ENCODE peak calls at places on chromosomes 4 and X, in five cellular contexts. O is heart left ventricle, I is PC-3, G is body of pancreas, H is BE2C. N is an unnamed sample. For H3K4me1, the result is how much of the 10 kb centered on the place peaks cover.

GRCh38 chr4:13461511-13461910 is 22.6 kb downstream of the RAB28 start:
- DNase-seq in G (no peak), H (no peak), I (no peak), O (no peak), N (no peak)

GRCh38 chrX:63754860-63755579 is 30.0 kb downstream of the ARHGEF9 start:
- DNase-seq in H (peak), I (peak), G (peak), O (peak), N (peak)

GRCh38 chr4:11418610-11419009 is 10.1 kb downstream of the HS3ST1 start:
- DNase-seq in G (no peak), I (peak), O (no peak), H (no peak), N (no peak)

GRCh38 chr4:183876268-183876934 is 28.7 kb upstream of the STOX2 start:
- DNase-seq in I (peak), O (peak), G (peak), H (peak), N (no peak)

GRCh38 chr4:47050986-47051725 is 19.8 kb downstream of the GABRB1 start:
- DNase-seq in I (no peak), H (no peak), O (no peak), G (no peak), N (no peak)

GRCh38 chr4:70908993-70909556 is 6.9 kb downstream of the MOB1B start:
- DNase-seq in H (no peak), O (no peak), I (no peak), G (no peak), N (no peak)

GRCh38 chrX:37871626-37872302 is 24.4 kb upstream of the DYNLT3 start:
- DNase-seq in H (no peak), O (peak), I (peak), G (peak), N (no peak)

GRCh38 chr4:157700898-157701694 is 471.7 kb downstream of the GASK1B start:
- DNase-seq in O (no peak), H (peak), I (no peak), G (no peak), N (no peak)

GRCh38 chrX:80747832-80748231 is 61.8 kb downstream of the BRWD3 start:
- DNase-seq in H (no peak), I (no peak), G (no peak), O (no peak), N (no peak)

GRCh38 chr4:147799986-147800555 is 68.2 kb downstream of the ARHGAP10 start:
- DNase-seq in I (no peak), H (no peak), O (no peak), G (no peak), N (no peak)

GRCh38 chr4:122921971-122922876 is at the start of gene NUDT6:
- DNase-seq in G (peak), O (peak), H (peak), I (peak), N (peak)

GRCh38 chrX:109519001-109519400 is 17.6 kb upstream of the NXT2 start:
- DNase-seq in H (no peak), O (no peak), G (no peak), I (no peak), N (no peak)

GRCh38 chrX:85988353-85988752 is 59.0 kb downstream of the CHM start:
- DNase-seq in O (no peak), I (no peak), H (no peak), G (no peak), N (no peak)

GRCh38 chrX:13340182-13340791 is 20.4 kb upstream of the ATXN3L start:
- DNase-seq in H (no peak), G (no peak), I (no peak), O (no peak), N (no peak)

GRCh38 chrX:136623400-136623799 is 24.6 kb upstream of the CD40LG start:
- DNase-seq in H (no peak), O (no peak), I (no peak), G (no peak), N (no peak)

GRCh38 chrX:48471504-48471903 is 1.4 kb upstream of the SLC38A5 start:
- DNase-seq in H (no peak), O (no peak), I (no peak), G (no peak), N (no peak)

GRCh38 chrX:106484233-106484632 is 127.5 kb upstream of the RADX start:
- DNase-seq in H (no peak), O (no peak), I (no peak), G (no peak), N (no peak)

GRCh38 chrX:144648788-144649187 is 598.5 kb upstream of the SPANXN1 start:
- DNase-seq in H (no peak), G (no peak), O (no peak), I (no peak), N (no peak)

GRCh38 chrX:40299028-40299479 is 201.3 kb upstream of the BCOR start:
- DNase-seq in I (no peak), H (no peak), O (no peak), G (no peak), N (peak)

GRCh38 chrX:80334583-80334982 is 85.7 kb upstream of the TENT5D start:
- DNase-seq in I (no peak), H (no peak), O (no peak), G (no peak), N (no peak)

GRCh38 chrX:11665144-11666040 is at the start of gene ARHGAP6:
- DNase-seq in I (peak), O (peak), H (no peak), G (peak), N (no peak)

GRCh38 chr4:242121-242848 is 63.0 kb downstream of the ZNF732 start:
- DNase-seq in G (peak), H (peak), O (peak), I (peak), N (peak)

GRCh38 chr4:139919513-139919912 is 234.5 kb downstream of the MAML3 start:
- DNase-seq in G (peak), O (peak), I (no peak), H (no peak), N (no peak)

GRCh38 chrX:107730298-107730655 is 45.3 kb downstream of the TSC22D3 start:
- DNase-seq in H (no peak), O (no peak), I (no peak), G (no peak), N (no peak)

GRCh38 chr4:73250642-73251041 is 8.0 kb downstream of the ANKRD17 start:
- DNase-seq in O (no peak), G (no peak), H (no peak), I (no peak), N (no peak)

GRCh38 chr4:94532016-94532789 is 80.5 kb downstream of the PDLIM5 start:
- DNase-seq in O (no peak), H (no peak), I (peak), G (no peak), N (no peak)
- H3K4me1 ChIP-seq in O (under half), H (under half), I (under half), G (half or more), N (half or more)

GRCh38 chrX:154328646-154329045 is 33.1 kb downstream of the TKTL1 start:
- DNase-seq in H (no peak), I (no peak), G (no peak), O (no peak), N (no peak)
- H3K4me1 ChIP-seq in H (under half), I (under half), G (under half), O (under half), N (under half)

GRCh38 chr4:151202381-151202780 is 74.6 kb upstream of the PRSS48 start:
- DNase-seq in H (no peak), I (no peak), O (no peak), G (no peak), N (no peak)
- H3K4me1 ChIP-seq in H (under half), I (under half), O (under half), G (under half), N (under half)

GRCh38 chrX:19791562-19791961 is 95.8 kb downstream of the SH3KBP1 start:
- DNase-seq in O (no peak), I (no peak), G (no peak), H (no peak), N (no peak)

GRCh38 chrX:19794690-19795089 is 92.7 kb downstream of the SH3KBP1 start:
- DNase-seq in G (no peak), O (no peak), H (no peak), I (peak), N (no peak)

GRCh38 chrX:19795289-19795688 is 92.1 kb downstream of the SH3KBP1 start:
- DNase-seq in G (no peak), O (no peak), I (no peak), H (no peak), N (no peak)

GRCh38 chrX:19792412-19792811 is 95.0 kb downstream of the SH3KBP1 start:
- DNase-seq in G (no peak), I (no peak), O (no peak), H (no peak), N (no peak)

DNA sequence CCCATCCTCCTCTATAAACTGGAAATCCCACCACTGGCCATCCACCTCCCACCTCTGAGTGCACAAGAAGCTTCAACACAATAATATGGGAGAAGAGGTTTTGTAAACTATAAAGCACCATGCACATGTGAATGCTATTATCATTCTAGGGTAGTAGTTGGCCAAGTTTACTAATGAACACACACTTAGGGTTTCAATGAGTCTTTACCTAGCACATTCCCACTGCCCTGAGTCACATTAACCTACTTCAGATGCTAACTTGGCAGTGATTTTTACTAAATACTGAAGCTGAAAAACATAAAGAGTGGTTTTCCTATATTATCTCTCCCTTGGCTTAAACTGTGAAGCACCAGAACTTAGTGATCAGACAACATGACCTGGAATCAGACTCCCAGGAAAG is 93.9 kb downstream of the SH3KBP1 start:
- DNase-seq in G (no peak), H (no peak), O (no peak), I (no peak), N (no peak)
- H3K4me1 ChIP-seq in G (under half), H (under half), O (under half), I (under half), N (under half)

GRCh38 chr4:16196482-16197393 is 29.5 kb downstream of the TAPT1 start:
- DNase-seq in I (peak), G (no peak), H (no peak), O (no peak), N (no peak)

GRCh38 chr4:16195209-16195608 is 31.1 kb downstream of the TAPT1 start:
- DNase-seq in O (no peak), I (no peak), H (no peak), G (no peak), N (no peak)

GRCh38 chr4:16199132-16199531 is 27.1 kb downstream of the TAPT1 start:
- DNase-seq in G (no peak), I (peak), H (no peak), O (no peak), N (no peak)

GRCh38 chr4:16198271-16198670 is 28.0 kb downstream of the TAPT1 start:
- DNase-seq in O (no peak), G (no peak), H (no peak), I (no peak), N (no peak)

DNA sequence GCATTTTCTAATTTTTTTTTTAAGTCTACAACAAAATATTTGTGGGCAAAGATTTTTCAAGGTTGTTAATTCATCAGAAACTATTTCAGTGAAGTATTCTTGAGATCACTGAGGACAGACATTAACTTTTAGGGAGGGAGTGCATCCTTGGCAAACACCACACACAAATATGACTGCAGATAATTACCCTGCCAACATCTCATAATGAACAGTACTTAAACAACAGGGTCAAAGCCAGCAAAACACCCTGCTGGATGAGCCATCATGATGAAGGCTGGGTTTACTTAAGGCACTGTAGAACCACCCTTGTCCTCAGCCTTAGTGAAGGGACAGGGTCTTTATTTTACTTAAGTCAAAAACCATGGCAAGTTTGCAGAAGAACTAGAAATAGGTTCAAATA is 28.4 kb downstream of the TAPT1 start:
- DNase-seq in H (no peak), I (no peak), O (no peak), G (no peak), N (no peak)
- H3K4me1 ChIP-seq in H (under half), I (under half), O (under half), G (under half), N (under half)

GRCh38 chr4:39714171-39714570 is 16.2 kb downstream of the UBE2K start:
- DNase-seq in O (no peak), H (no peak), I (no peak), G (no peak), N (no peak)
- H3K4me1 ChIP-seq in O (under half), H (under half), I (under half), G (under half), N (under half)

GRCh38 chr4:98289375-98289774 is 28.2 kb downstream of the RAP1GDS1 start:
- DNase-seq in I (no peak), H (no peak), O (no peak), G (no peak), N (no peak)
- H3K4me1 ChIP-seq in I (under half), H (under half), O (under half), G (under half), N (under half)

GRCh38 chr4:6278801-6279197 is 9.1 kb downstream of the WFS1 start:
- DNase-seq in I (no peak), G (no peak), O (peak), H (peak), N (peak)

GRCh38 chr4:6275898-6276563 is 6.4 kb downstream of the WFS1 start:
- DNase-seq in G (no peak), O (no peak), I (no peak), H (no peak), N (no peak)

GRCh38 chr4:6277935-6278800 is 8.5 kb downstream of the WFS1 start:
- DNase-seq in G (no peak), O (no peak), H (no peak), I (no peak), N (no peak)

GRCh38 chr4:6275351-6275750 is 5.7 kb downstream of the WFS1 start:
- DNase-seq in G (no peak), I (no peak), H (no peak), O (no peak), N (no peak)

GRCh38 chr4:6277139-6277802 is 7.6 kb downstream of the WFS1 start:
- DNase-seq in I (no peak), H (peak), O (peak), G (no peak), N (no peak)
- H3K4me1 ChIP-seq in I (under half), H (half or more), O (under half), G (under half), N (under half)

GRCh38 chr4:85783900-85784299 is 308.9 kb downstream of the ARHGAP24 start:
- DNase-seq in H (no peak), O (no peak), G (no peak), I (no peak), N (no peak)
- H3K4me1 ChIP-seq in H (under half), O (under half), G (under half), I (half or more), N (under half)

GRCh38 chr4:89296399-89296798 is 11.2 kb downstream of the GPRIN3 start:
- DNase-seq in H (no peak), O (no peak), G (no peak), I (no peak), N (no peak)
- H3K4me1 ChIP-seq in H (under half), O (under half), G (half or more), I (under half), N (under half)

N was measured in Caco-2.